ENCODE peak calls at places on chromosomes 4 and X, in four cellular contexts. K, E, S and W are unnamed samples.

GRCh38 chrX:80808854-80809493 is 703 bp downstream of the BRWD3 start:
- DNase-seq in K (peak), E (no peak), S (peak), W (peak)

GRCh38 chr4:107825072-107825789 is 499 bp downstream of the SGMS2 start:
- DNase-seq in K (peak), E (peak), S (peak), W (peak)

GRCh38 chr4:77578145-77578544 is 27.5 kb upstream of the CXCL13 start:
- DNase-seq in K (no peak), E (no peak), S (no peak), W (no peak)

GRCh38 chrX:9942086-9942485 is 25.1 kb upstream of the CLDN34 start:
- DNase-seq in K (no peak), E (no peak), S (peak), W (no peak)

GRCh38 chr4:47879458-47879857 is 34.9 kb downstream of the NFXL1 start:
- DNase-seq in K (no peak), E (no peak), S (no peak), W (no peak)

GRCh38 chr4:27714073-27714472 is 853.4 kb downstream of the STIM2 start:
- DNase-seq in K (no peak), E (no peak), S (no peak), W (no peak)

GRCh38 chrX:40107291-40108083 is 9.7 kb upstream of the BCOR start:
- DNase-seq in K (peak), E (no peak), S (no peak), W (peak)

GRCh38 chr4:75724867-75725724 is 719 bp downstream of the USO1 start:
- DNase-seq in K (peak), E (peak), S (peak), W (peak)

GRCh38 chr4:141046255-141046654 is 87.0 kb downstream of the RNF150 start:
- DNase-seq in K (peak), E (no peak), S (no peak), W (no peak)

GRCh38 chr4:53497446-53498069 is 93.7 kb downstream of the LNX1 start:
- DNase-seq in K (peak), E (no peak), S (no peak), W (no peak)

GRCh38 chr4:67660418-67660817 is 40.5 kb downstream of the UBA6 start:
- DNase-seq in K (no peak), E (no peak), S (no peak), W (no peak)

GRCh38 chrX:149453030-149453429 is 52.1 kb downstream of the IDS start:
- DNase-seq in K (peak), E (no peak), S (no peak), W (no peak)

GRCh38 chr4:26058537-26058936 is 144.5 kb downstream of the SMIM20 start:
- DNase-seq in K (no peak), E (no peak), S (no peak), W (no peak)

GRCh38 chr4:60865238-60865637 is 334.9 kb upstream of the ADGRL3 start:
- DNase-seq in K (no peak), E (no peak), S (no peak), W (peak)

GRCh38 chr4:88419874-88420273 is 37.0 kb upstream of the HERC5 start:
- DNase-seq in K (no peak), E (no peak), S (no peak), W (no peak)

GRCh38 chr4:121950680-121951569 is 935 bp downstream of the TRPC3 start:
- DNase-seq in K (peak), E (no peak), S (peak), W (peak)

GRCh38 chr4:71293705-71294104 is 45.1 kb upstream of the SLC4A4 start:
- DNase-seq in K (peak), E (no peak), S (no peak), W (no peak)

GRCh38 chr4:47704693-47705325 is 133.1 kb downstream of the CORIN start:
- DNase-seq in K (peak), E (no peak), S (peak), W (peak)

GRCh38 chrX:104284407-104285000 is 29.8 kb upstream of the ESX1 start:
- DNase-seq in K (peak), E (no peak), S (no peak), W (no peak)

GRCh38 chr4:8920289-8920965 is 48.8 kb upstream of the HMX1 start:
- DNase-seq in K (no peak), E (peak), S (no peak), W (no peak)

GRCh38 chrX:46374371-46374770 is 170.8 kb downstream of the ZNF674 start:
- DNase-seq in K (no peak), E (no peak), S (no peak), W (no peak)

GRCh38 chr4:121096629-121097028 is 24.3 kb upstream of the NDNF start:
- DNase-seq in K (peak), E (no peak), S (peak), W (no peak)

GRCh38 chr4:83626245-83626843 is 90.4 kb downstream of the GPAT3 start:
- DNase-seq in K (no peak), E (no peak), S (no peak), W (no peak)

GRCh38 chr4:102641796-102642195 is 119.0 kb downstream of the MANBA start:
- DNase-seq in K (no peak), E (no peak), S (no peak), W (no peak)

GRCh38 chr4:140567722-140568121 is 1.0 kb downstream of the UCP1 start:
- DNase-seq in K (peak), E (no peak), S (no peak), W (no peak)

GRCh38 chrX:24097741-24098140 is 43.0 kb downstream of the EIF2S3 start:
- DNase-seq in K (peak), E (no peak), S (no peak), W (no peak)

GRCh38 chrX:14508025-14508690 is 21.2 kb upstream of the GLRA2 start:
- DNase-seq in K (no peak), E (no peak), S (no peak), W (no peak)